ENCODE peak calls at places on chromosome 11, in ten cellular contexts. V is fibroblast of mammary gland, F is GM20000, S is NB4, C is HFF-Myc, J is nephron progenitor cell, N is foreskin fibroblast, X is sigmoid colon, E is cardiac fibroblast, D is colonic mucosa. U is an unnamed sample.

GRCh38 chr11:15750535-15751297 is 605.6 kb downstream of the SOX6 start:
- DNase-seq in J (no peak), F (no peak), V (no peak), C (no peak), D (no peak), E (no peak), X (no peak), N (no peak), S (no peak), U (no peak)

GRCh38 chr11:118380571-118380970 is 20.8 kb upstream of the ATP5MG start:
- DNase-seq in D (no peak), F (no peak), V (no peak), N (no peak), C (no peak), S (no peak), E (no peak), X (no peak), J (no peak), U (no peak)

GRCh38 chr11:86773009-86773408 is 27.3 kb upstream of the PRSS23 start:
- DNase-seq in V (no peak), D (no peak), N (no peak), E (no peak), S (no peak), J (no peak), X (no peak), C (no peak), F (no peak), U (no peak)

GRCh38 chr11:12502950-12503579 is 125.7 kb downstream of the PARVA start:
- DNase-seq in F (no peak), D (no peak), E (peak), X (no peak), N (no peak), V (peak), J (no peak), C (no peak), S (no peak), U (no peak)

GRCh38 chr11:73894725-73895335 is 18.0 kb downstream of the PAAF1 start:
- DNase-seq in C (no peak), F (no peak), X (no peak), V (peak), J (no peak), E (no peak), S (no peak), N (peak), D (no peak), U (no peak)

GRCh38 chr11:8841899-8842298 is 69.1 kb upstream of the AKIP1 start:
- DNase-seq in E (no peak), J (no peak), C (no peak), V (no peak), X (no peak), D (no peak), N (no peak), S (no peak), F (no peak), U (no peak)

GRCh38 chr11:111604392-111605009 is 2.3 kb downstream of the SIK2 start:
- DNase-seq in S (peak), V (peak), N (no peak), J (peak), F (peak), D (no peak), C (no peak), E (peak), X (no peak), U (no peak)

GRCh38 chr11:17762309-17762974 is 27.9 kb downstream of the KCNC1 start:
- DNase-seq in D (no peak), C (no peak), S (peak), F (peak), V (no peak), X (no peak), J (no peak), N (no peak), E (no peak), U (no peak)

GRCh38 chr11:60016881-60017280 is at the start of gene OOSP4B:
- DNase-seq in D (no peak), F (no peak), J (no peak), C (no peak), X (no peak), N (no peak), E (no peak), S (no peak), V (no peak), U (no peak)

GRCh38 chr11:45109400-45109799 is 37.0 kb upstream of the PRDM11 start:
- DNase-seq in E (no peak), N (no peak), F (no peak), J (no peak), D (peak), C (no peak), V (no peak), X (no peak), S (no peak), U (no peak)

GRCh38 chr11:45108070-45109064 is 38.1 kb upstream of the PRDM11 start:
- DNase-seq in C (no peak), E (no peak), D (peak), V (no peak), N (no peak), J (no peak), F (no peak), S (no peak), X (no peak), U (no peak)

GRCh38 chr11:45113807-45114206 is 32.6 kb upstream of the PRDM11 start:
- DNase-seq in S (no peak), E (no peak), C (no peak), J (no peak), X (no peak), V (no peak), N (no peak), D (no peak), F (no peak), U (no peak)

GRCh38 chr11:45107051-45107450 is 39.4 kb upstream of the PRDM11 start:
- DNase-seq in C (no peak), D (no peak), S (no peak), N (no peak), J (no peak), F (no peak), X (peak), V (no peak), E (no peak), U (no peak)

GRCh38 chr11:45110562-45110961 is 35.9 kb upstream of the PRDM11 start:
- DNase-seq in J (peak), E (peak), S (peak), V (peak), D (peak), X (peak), C (no peak), N (peak), F (peak), U (peak)
- TF ChIP-seq CTCF in J (peak), E (peak), S (peak), V (peak), D (peak), X (peak), C (peak), N (peak), F (peak), U (peak)

DNA sequence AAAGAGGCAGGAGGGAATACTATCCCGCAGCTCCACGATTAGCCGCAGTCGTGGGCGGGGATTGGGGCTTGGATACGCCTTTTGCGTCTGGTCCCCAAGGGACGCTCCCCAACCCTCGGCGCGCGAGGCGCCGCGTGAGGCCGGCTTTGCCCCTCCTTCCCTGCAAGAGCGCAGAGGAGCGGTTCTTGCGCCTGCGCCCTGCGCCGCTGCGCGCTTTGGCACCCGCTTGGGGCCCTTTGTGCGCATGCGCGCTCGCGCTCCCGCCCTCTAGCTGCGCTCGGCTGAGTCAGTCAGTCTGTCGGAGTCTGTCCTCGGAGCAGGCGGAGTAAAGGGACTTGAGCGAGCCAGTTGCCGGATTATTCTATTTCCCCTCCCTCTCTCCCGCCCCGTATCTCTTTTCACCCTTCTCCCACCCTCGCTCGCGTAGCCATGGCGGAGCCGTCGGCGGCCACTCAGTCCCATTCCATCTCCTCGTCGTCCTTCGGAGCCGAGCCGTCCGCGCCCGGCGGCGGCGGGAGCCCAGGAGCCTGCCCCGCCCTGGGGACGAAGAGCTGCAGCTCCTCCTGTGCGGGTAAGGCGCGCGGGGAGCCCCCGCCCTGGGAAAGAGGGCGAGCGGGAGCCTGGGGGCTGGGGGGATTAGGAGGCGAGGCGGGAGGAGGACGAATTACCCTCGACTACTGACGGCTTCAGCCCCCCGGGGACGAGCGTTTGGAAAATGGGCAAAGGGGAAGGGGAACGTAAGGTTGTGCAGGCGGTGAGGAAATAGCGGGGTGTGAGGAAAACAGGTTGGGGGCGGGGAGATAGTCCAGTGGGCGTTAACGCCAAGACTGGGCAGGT is at the start of gene RTN3:
- DNase-seq in D (peak), X (peak), F (peak), E (peak), V (peak), C (peak), N (peak), J (peak), S (peak), U (peak)
- TF ChIP-seq CTCF in D (no peak), X (no peak), F (no peak), E (no peak), V (no peak), C (no peak), N (no peak), J (no peak), S (peak), U (no peak)

GRCh38 chr11:33329705-33330329 is 72.6 kb downstream of the HIPK3 start:
- DNase-seq in F (peak), D (peak), C (peak), V (peak), N (peak), X (peak), S (peak), E (peak), J (peak), U (peak)
- TF ChIP-seq CTCF in F (peak), D (peak), C (peak), V (peak), N (peak), X (peak), S (peak), E (peak), J (peak), U (peak)

GRCh38 chr11:452203-452744 is 2.2 kb downstream of the PTDSS2 start:
- DNase-seq in E (no peak), F (no peak), V (no peak), N (no peak), S (no peak), X (no peak), C (no peak), D (no peak), J (no peak), U (no peak)

GRCh38 chr11:449889-450808 is at the start of gene PTDSS2:
- DNase-seq in J (peak), D (peak), F (peak), N (peak), S (peak), E (peak), C (peak), V (peak), X (peak), U (peak)

GRCh38 chr11:451738-452137 is 1.7 kb downstream of the PTDSS2 start:
- DNase-seq in C (no peak), V (no peak), F (no peak), J (no peak), D (no peak), E (no peak), N (no peak), S (no peak), X (no peak), U (no peak)

GRCh38 chr11:452916-453527 is 2.9 kb downstream of the PTDSS2 start:
- DNase-seq in N (no peak), V (no peak), S (no peak), F (no peak), J (no peak), C (no peak), E (no peak), X (no peak), D (no peak), U (no peak)

DNA sequence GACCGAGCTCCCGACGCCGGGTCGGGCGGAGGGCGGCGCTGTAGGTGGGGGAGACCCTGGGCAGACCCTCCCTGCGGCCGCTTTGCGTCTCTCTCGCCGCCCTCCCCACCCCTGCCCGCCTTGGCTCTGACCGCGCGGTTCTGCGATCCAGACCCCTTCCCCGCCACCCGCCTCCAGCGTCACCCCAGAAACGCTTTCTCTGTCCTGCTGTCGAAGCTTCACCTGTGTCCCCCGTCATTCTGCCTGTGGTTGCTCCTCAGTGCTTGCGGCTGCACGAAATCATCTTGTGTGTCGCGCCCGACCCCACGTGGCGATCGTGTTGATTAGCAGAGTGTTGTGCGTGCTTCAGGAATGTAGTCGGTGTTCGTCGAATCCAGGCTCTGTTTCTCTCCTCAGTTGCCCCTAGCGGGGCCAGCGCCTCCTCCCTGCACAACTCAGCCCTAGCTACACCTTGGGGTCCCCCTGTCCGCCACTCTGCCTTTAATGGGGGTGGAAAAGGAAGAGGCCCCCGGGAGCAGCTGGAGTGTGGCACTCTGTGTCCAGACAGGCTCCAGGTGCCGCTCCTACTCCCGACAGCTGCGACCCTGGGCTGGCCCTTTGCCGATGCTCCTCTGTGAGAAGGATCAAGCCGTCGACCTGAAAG is 851 bp downstream of the PTDSS2 start:
- DNase-seq in X (peak), J (peak), D (peak), C (no peak), E (peak), S (peak), N (peak), F (peak), V (peak), U (peak)
- TF ChIP-seq CTCF in X (no peak), J (peak), D (no peak), C (no peak), E (peak), S (peak), N (peak), F (no peak), V (peak), U (peak)

GRCh38 chr11:128634395-128634794 is 47.0 kb upstream of the ETS1 start:
- DNase-seq in C (no peak), N (no peak), S (no peak), D (no peak), X (no peak), F (no peak), E (no peak), V (no peak), J (no peak), U (no peak)

GRCh38 chr11:128629516-128630106 is 42.3 kb upstream of the ETS1 start:
- DNase-seq in S (no peak), F (no peak), X (no peak), D (no peak), N (no peak), C (no peak), V (peak), E (no peak), J (no peak), U (no peak)

GRCh38 chr11:128633384-128633965 is 46.1 kb upstream of the ETS1 start:
- DNase-seq in J (no peak), C (no peak), X (no peak), S (no peak), D (no peak), E (no peak), V (no peak), F (no peak), N (no peak), U (no peak)

GRCh38 chr11:128630367-128631230 is 43.2 kb upstream of the ETS1 start:
- DNase-seq in X (peak), C (peak), S (peak), D (peak), E (peak), V (peak), F (peak), N (peak), J (peak), U (peak)

DNA sequence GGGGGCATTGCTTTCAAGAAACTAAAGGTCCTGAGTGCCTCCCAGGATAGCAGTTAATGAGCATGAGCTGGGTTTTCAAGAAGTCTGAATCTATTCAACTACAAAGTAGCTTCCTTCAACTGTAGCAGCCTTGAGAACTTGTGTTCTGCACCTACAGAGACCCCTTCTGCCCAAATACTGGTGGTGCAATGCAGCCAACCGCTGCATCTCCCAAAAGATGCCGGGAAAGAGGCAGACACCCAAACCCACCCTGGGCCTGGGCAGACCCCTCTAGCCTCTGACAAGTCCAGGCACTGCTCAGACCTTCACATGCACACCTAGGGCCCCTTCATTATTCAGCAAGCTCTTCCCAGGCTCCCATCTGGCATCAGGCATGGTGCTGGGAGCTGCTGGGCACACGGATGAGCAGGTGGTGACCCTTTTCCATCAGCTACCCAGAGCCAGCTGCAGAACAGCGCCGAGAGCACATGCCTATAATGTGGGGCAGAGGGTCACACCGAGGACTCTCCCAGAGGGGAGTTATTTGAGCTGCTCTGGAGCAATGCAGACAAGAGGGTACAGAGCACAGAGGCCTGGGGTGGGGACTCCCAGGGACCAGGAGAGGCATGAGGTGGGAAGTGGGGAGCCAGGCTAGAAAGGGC is 44.9 kb upstream of the ETS1 start:
- DNase-seq in C (no peak), F (peak), V (peak), X (no peak), S (peak), E (peak), D (no peak), N (peak), J (peak), U (peak)
- TF ChIP-seq CTCF in C (peak), F (peak), V (peak), X (peak), S (peak), E (peak), D (peak), N (peak), J (peak), U (peak)

GRCh38 chr11:46075928-46076327 is 45.3 kb downstream of the PHF21A start:
- DNase-seq in V (no peak), E (no peak), D (no peak), S (no peak), F (no peak), X (no peak), J (no peak), C (no peak), N (no peak), U (no peak)
- TF ChIP-seq CTCF in V (peak), E (peak), D (no peak), S (no peak), F (no peak), X (no peak), J (no peak), C (peak), N (no peak), U (peak)

GRCh38 chr11:92939305-92939704 is 30.1 kb upstream of the MTNR1B start:
- DNase-seq in D (no peak), N (no peak), V (no peak), E (no peak), S (no peak), X (no peak), C (no peak), J (no peak), F (no peak), U (no peak)

GRCh38 chr11:92946707-92947106 is 22.7 kb upstream of the MTNR1B start:
- DNase-seq in F (no peak), N (no peak), X (no peak), E (no peak), S (no peak), V (no peak), D (no peak), J (no peak), C (no peak), U (no peak)

DNA sequence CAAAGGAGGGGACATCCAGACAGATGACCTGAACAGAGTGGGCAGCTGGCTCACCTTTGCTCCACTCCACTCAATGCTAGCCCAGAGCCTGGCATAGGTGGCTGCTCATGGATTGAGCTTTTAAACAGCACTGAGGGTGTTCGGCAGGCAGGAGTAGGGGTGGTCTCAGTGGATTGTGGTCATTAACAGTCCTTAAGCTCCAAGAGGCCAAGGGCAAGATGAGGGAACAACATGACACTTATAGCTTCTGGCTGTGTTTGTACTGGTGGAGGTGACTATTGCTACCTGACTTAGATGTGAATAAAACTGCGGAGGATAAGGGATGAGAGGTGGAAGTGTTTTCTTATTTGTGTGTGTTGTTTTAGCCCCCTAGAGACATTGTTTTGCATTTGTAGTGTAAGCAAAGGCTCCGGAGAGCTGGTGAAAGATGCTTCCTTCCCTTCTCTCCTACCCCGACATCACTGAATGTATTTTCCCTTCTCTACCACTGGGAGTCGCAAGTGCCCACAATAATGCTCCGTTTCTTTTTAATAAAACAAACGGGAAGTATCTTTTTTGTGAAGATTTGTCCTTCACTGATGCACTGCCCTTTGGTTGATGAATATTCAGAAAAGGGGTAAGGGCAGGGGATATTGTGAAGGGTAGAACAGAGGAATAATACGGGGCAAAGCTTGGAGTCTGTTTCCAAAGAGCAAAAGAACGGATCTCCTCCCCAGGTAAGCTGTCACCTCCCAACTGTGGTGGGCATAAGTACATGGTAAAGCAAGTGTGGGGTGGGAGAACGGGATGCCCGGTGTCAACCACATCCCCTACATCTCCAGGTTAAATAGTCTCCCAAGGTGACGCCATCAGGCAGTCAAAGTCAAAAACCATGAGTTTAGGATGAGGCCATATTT is 27.5 kb upstream of the MTNR1B start:
- DNase-seq in D (peak), J (peak), C (peak), X (no peak), S (peak), N (peak), E (peak), F (peak), V (peak), U (no peak)
- TF ChIP-seq CTCF in D (peak), J (peak), C (peak), X (peak), S (peak), N (peak), E (peak), F (peak), V (peak), U (peak)